ENCODE peak calls at places on chromosomes 7 and 10, in four cellular contexts. One of them, this sample, is unnamed.

GRCh38 chr7:108570146-108570755 is 577 bp downstream of the DNAJB9 start:
- DNase-seq in HepG2: peak; percentile 44
- DNase-seq in GM12878: no peak
- DNase-seq in HCT116: peak; percentile 15
- DNase-seq in this sample: no peak

GRCh38 chr10:9097206-9097990 is 1042.9 kb downstream of the GATA3 start:
- DNase-seq in HepG2: no peak
- DNase-seq in GM12878: no peak
- DNase-seq in HCT116: no peak
- DNase-seq in this sample: no peak

GRCh38 chr10:71597821-71598498 is 121.6 kb downstream of the C10orf105 start:
- DNase-seq in HepG2: peak; percentile 28
- DNase-seq in GM12878: no peak
- DNase-seq in HCT116: no peak
- DNase-seq in this sample: no peak

GRCh38 chr10:79098596-79099015 is 29.8 kb downstream of the ZMIZ1 start:
- DNase-seq in HepG2: no peak
- DNase-seq in GM12878: peak; percentile 57
- DNase-seq in HCT116: no peak
- DNase-seq in this sample: no peak

GRCh38 chr10:84608126-84608525 is 279.7 kb downstream of the CCSER2 start:
- DNase-seq in HepG2: no peak
- DNase-seq in GM12878: peak; percentile 12
- DNase-seq in HCT116: no peak
- DNase-seq in this sample: no peak

GRCh38 chr7:105677803-105678583 is 96.7 kb upstream of the EFCAB10 start:
- DNase-seq in HepG2: no peak
- DNase-seq in GM12878: peak; percentile 45
- DNase-seq in HCT116: no peak
- DNase-seq in this sample: no peak

GRCh38 chr7:141325275-141325674 is 225.9 kb upstream of the AGK start:
- DNase-seq in HepG2: no peak
- DNase-seq in GM12878: no peak
- DNase-seq in HCT116: no peak
- DNase-seq in this sample: no peak

GRCh38 chr7:6565655-6566054 is 11.6 kb upstream of the ZDHHC4 start:
- DNase-seq in HepG2: no peak
- DNase-seq in GM12878: no peak
- DNase-seq in HCT116: no peak
- DNase-seq in this sample: no peak

GRCh38 chr7:156827587-156828203 is 65.3 kb downstream of the LMBR1 start:
- DNase-seq in HepG2: no peak
- DNase-seq in GM12878: no peak
- DNase-seq in HCT116: peak; percentile 8
- DNase-seq in this sample: no peak

GRCh38 chr7:30688718-30689221 is 6.5 kb upstream of the CRHR2 start:
- DNase-seq in HepG2: no peak
- DNase-seq in GM12878: no peak
- DNase-seq in HCT116: no peak
- DNase-seq in this sample: no peak

GRCh38 chr7:8260871-8261707 is 878 bp downstream of the ICA1 start:
- DNase-seq in HepG2: no peak
- DNase-seq in GM12878: no peak
- DNase-seq in HCT116: no peak
- DNase-seq in this sample: no peak

GRCh38 chr10:12531305-12531738 is 182.0 kb downstream of the CAMK1D start:
- DNase-seq in HepG2: no peak
- DNase-seq in GM12878: no peak
- DNase-seq in HCT116: no peak
- DNase-seq in this sample: no peak

GRCh38 chr7:47757946-47758371 is 176.0 kb upstream of the TNS3 start:
- DNase-seq in HepG2: no peak
- DNase-seq in GM12878: no peak
- DNase-seq in HCT116: no peak
- DNase-seq in this sample: no peak

GRCh38 chr10:130017631-130018022 is 53.6 kb upstream of the EBF3 start:
- DNase-seq in HepG2: no peak
- DNase-seq in GM12878: no peak
- DNase-seq in HCT116: no peak
- DNase-seq in this sample: no peak

GRCh38 chr7:157120181-157120580 is 18.5 kb upstream of the UBE3C start:
- DNase-seq in HepG2: no peak
- DNase-seq in GM12878: no peak
- DNase-seq in HCT116: no peak
- DNase-seq in this sample: no peak

GRCh38 chr10:87848998-87849397 is 14.3 kb downstream of the KLLN start:
- DNase-seq in HepG2: no peak
- DNase-seq in GM12878: no peak
- DNase-seq in HCT116: no peak
- DNase-seq in this sample: no peak

GRCh38 chr10:87845624-87846377 is 17.5 kb downstream of the KLLN start:
- DNase-seq in HepG2: no peak
- DNase-seq in GM12878: no peak
- DNase-seq in HCT116: peak; percentile 77
- DNase-seq in this sample: peak; percentile 81

GRCh38 chr10:87852092-87852491 is 11.2 kb downstream of the KLLN start:
- DNase-seq in HepG2: no peak
- DNase-seq in GM12878: no peak
- DNase-seq in HCT116: no peak
- DNase-seq in this sample: no peak

GRCh38 chr10:87847550-87847949 is 15.8 kb downstream of the KLLN start:
- DNase-seq in HepG2: no peak
- DNase-seq in GM12878: no peak
- DNase-seq in HCT116: no peak
- DNase-seq in this sample: no peak

DNA sequence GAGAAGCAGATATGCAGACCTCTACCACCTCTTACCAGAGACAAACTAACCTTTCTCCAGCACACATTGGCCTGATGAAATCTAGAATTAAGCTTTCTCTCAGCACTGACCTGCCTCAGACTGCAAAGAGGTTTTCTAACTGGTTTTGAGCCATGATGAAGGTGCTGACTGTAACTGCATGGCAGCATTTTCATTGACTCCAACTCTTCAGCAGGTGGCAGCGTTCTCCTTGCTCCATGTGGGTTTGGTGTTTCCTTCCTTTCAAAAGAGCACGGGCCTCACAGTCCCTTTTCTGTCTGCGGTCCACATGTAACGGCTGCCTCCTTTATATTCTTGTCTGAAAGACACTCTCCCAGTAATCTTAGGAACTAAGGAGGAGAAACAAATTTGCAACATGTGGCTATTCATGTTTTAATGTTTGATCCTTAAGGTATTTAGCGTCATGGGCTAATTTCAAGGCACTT is 12.6 kb downstream of the KLLN start:
- DNase-seq in HepG2: peak; percentile 67
- DNase-seq in GM12878: no peak
- DNase-seq in HCT116: no peak
- DNase-seq in this sample: no peak
- TF ChIP-seq SIN3A in HepG2: no peak
- TF ChIP-seq SIN3A in GM12878: no peak
- TF ChIP-seq SIN3A in HCT116: no peak
- TF ChIP-seq SIN3A in this sample: no peak

DNA sequence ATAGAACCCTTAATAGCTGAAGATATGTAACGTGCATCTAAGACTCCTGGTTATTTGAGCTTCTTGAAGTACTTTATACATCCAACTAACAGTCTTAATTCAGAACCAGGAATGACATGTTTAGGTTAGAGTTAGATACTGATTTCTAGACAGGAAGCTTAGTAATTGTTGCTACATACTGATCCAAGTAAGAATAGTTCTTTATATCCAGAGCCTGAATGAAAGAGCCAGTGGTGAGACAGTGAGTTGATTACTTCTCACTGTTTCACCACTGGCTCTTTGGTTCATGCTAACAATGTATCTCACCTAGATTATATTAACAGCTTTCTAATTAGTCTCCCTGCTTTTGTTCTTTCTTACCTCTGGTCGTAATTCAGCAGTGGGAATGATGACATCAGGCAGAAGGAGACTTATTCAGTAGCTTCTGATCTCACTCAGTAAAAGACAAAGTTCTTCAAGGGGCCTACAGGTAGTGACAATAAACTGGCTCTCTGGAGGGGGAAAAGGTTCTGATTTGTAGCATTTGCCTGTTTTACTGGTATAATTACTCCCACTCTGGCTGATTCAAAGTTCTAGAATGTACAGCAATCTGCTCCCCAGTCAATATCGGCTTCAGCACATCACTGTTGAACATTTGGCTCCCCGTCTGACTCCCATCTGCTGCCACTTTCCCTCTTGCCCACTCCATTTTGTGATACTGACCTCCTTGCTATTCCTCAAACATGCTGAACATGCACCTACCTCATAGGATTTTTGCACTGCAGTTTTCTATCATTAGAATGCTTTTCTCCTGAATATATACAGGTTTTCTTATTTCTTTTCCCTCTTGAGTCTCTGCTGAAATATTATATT is 29.1 kb downstream of the MCU start:
- DNase-seq in HepG2: no peak
- DNase-seq in GM12878: no peak
- DNase-seq in HCT116: no peak
- DNase-seq in this sample: no peak
- TF ChIP-seq SIN3A in HepG2: no peak
- TF ChIP-seq SIN3A in GM12878: no peak
- TF ChIP-seq SIN3A in HCT116: no peak
- TF ChIP-seq SIN3A in this sample: no peak

DNA sequence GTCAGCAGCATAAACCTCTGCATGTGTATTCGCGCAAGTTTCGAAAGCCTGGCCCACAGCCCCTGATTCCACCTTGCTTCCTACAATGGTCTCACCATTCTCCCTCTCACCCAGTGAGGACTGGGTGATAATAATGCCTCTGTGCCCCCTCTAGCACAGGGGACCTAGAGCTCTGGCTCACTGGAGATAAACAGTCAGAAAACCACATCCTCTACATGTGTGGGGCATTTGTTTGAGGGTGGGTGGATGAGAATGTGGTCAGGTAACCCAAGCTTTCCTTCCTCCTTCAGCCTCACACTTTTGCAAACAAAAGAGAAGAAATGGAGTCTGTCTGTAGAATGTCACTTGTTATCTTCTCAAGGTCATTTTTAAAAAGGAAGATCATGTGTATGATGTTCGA is 373.5 kb downstream of the KCNMA1 start:
- DNase-seq in HepG2: no peak
- DNase-seq in GM12878: peak; percentile 42
- DNase-seq in HCT116: no peak
- DNase-seq in this sample: no peak
- TF ChIP-seq SIN3A in HepG2: no peak
- TF ChIP-seq SIN3A in GM12878: no peak
- TF ChIP-seq SIN3A in HCT116: no peak
- TF ChIP-seq SIN3A in this sample: no peak

GRCh38 chr7:112213735-112214134 is 7.2 kb downstream of the ZNF277 start:
- DNase-seq in HepG2: no peak
- DNase-seq in GM12878: no peak
- DNase-seq in HCT116: no peak
- DNase-seq in this sample: no peak
- TF ChIP-seq SIN3A in HepG2: no peak
- TF ChIP-seq SIN3A in GM12878: no peak
- TF ChIP-seq SIN3A in HCT116: no peak
- TF ChIP-seq SIN3A in this sample: no peak